ENCODE peak calls at places on chromosomes 16 and 17, in nine cellular contexts. B is HCT116; R is hepatocyte; U is fibroblast of lung; Y is esophagus muscularis mucosa; M is gastrocnemius medialis; D is astrocyte; E is ascending aorta; S is effector memory CD4-positive, alpha-beta T cell. O is an unnamed sample. For H3K36me3, the result is how much of the 10 kb centered on the place peaks cover.

GRCh38 chr17:76487451-76488192 is 13.6 kb downstream of the RHBDF2 start:
- DNase-seq in B (no peak), R (no peak), U (no peak), Y (no peak), M (no peak), D (no peak), E (no peak), S (no peak), O (no peak)

GRCh38 chr16:67277999-67278772 is 1.1 kb upstream of the PLEKHG4 start:
- DNase-seq in B (no peak), R (peak), U (peak), Y (no peak), M (no peak), D (peak), E (peak), S (no peak), O (peak)

GRCh38 chr16:66878067-66878466 is 2.2 kb upstream of the PDP2 start:
- DNase-seq in B (no peak), R (no peak), U (peak), Y (no peak), M (no peak), D (peak), E (no peak), S (no peak), O (no peak)

GRCh38 chr17:75908201-75908600 is 3.5 kb upstream of the MRPL38 start:
- DNase-seq in B (no peak), R (no peak), U (peak), Y (no peak), M (no peak), D (no peak), E (no peak), S (no peak), O (no peak)

GRCh38 chr16:71288890-71289731 is at the start of gene CMTR2:
- DNase-seq in B (peak), R (peak), U (peak), Y (peak), M (peak), D (peak), E (peak), S (peak), O (peak)

GRCh38 chr17:45433136-45433535 is 466 bp upstream of the ARHGAP27 start:
- DNase-seq in B (no peak), R (no peak), U (no peak), Y (no peak), M (no peak), D (no peak), E (no peak), S (no peak), O (no peak)

GRCh38 chr16:57041182-57042156 is 50.9 kb upstream of the CPNE2 start:
- DNase-seq in B (no peak), R (no peak), U (peak), Y (no peak), M (no peak), D (no peak), E (no peak), S (peak), O (no peak)

GRCh38 chr17:50763716-50764450 is 3.4 kb downstream of the ANKRD40CL start:
- DNase-seq in B (no peak), R (peak), U (no peak), Y (peak), M (no peak), D (no peak), E (no peak), S (no peak), O (no peak)

GRCh38 chr17:40629850-40630249 is 17.8 kb downstream of the SMARCE1 start:
- DNase-seq in B (no peak), R (no peak), U (no peak), Y (no peak), M (no peak), D (no peak), E (no peak), S (no peak), O (no peak)
- H3K36me3 ChIP-seq in B (under half), R (under half), U (under half), Y (half or more), M (half or more), D (half or more), E (half or more), S (half or more), O (half or more)

GRCh38 chr17:61205406-61205805 is 194.2 kb upstream of the TBX2 start:
- DNase-seq in B (no peak), R (no peak), U (no peak), Y (no peak), M (no peak), D (no peak), E (no peak), S (no peak), O (no peak)

GRCh38 chr17:61203765-61204164 is 195.9 kb upstream of the TBX2 start:
- DNase-seq in B (no peak), R (no peak), U (no peak), Y (no peak), M (no peak), D (no peak), E (no peak), S (no peak), O (no peak)

GRCh38 chr17:61202564-61202963 is 197.1 kb upstream of the TBX2 start:
- DNase-seq in B (no peak), R (no peak), U (peak), Y (no peak), M (no peak), D (peak), E (no peak), S (no peak), O (no peak)

GRCh38 chr17:61205931-61206330 is 193.7 kb upstream of the TBX2 start:
- DNase-seq in B (no peak), R (no peak), U (peak), Y (no peak), M (no peak), D (peak), E (no peak), S (no peak), O (no peak)

DNA sequence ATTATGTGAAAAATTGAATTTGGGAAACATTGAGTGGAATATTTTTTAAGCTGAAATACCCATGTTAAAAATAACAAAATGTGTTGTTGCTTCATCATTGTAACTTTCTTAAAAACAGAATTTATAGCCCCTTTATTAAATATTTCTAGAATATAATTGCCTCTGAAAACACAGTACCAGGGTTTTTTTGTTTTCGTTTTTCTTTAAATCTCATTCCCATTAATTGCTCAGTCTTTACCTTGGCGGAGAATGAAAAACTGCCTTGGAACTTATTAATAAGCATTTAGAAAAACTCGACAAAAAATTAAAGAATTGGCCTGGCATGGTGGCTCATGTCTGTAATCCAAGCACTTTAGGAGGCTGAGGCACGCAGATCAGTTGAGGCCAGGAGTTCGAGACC is 195.2 kb upstream of the TBX2 start:
- DNase-seq in B (no peak), R (no peak), U (no peak), Y (no peak), M (no peak), D (no peak), E (no peak), S (no peak), O (no peak)
- H3K27ac ChIP-seq in B (no peak), R (peak), U (peak), Y (peak), M (peak), D (no peak), E (peak), S (no peak), O (peak)

GRCh38 chr17:36600477-36600876 is 906 bp upstream of the MRM1 start:
- DNase-seq in B (no peak), R (no peak), U (no peak), Y (no peak), M (no peak), D (no peak), E (no peak), S (no peak), O (no peak)
- H3K4me3 ChIP-seq in B (peak), R (no peak), U (peak), Y (peak), M (no peak), D (no peak), E (peak), S (no peak), O (peak)

GRCh38 chr17:82240506-82241182 is 11.8 kb downstream of the SLC16A3 start:
- DNase-seq in B (no peak), R (no peak), U (no peak), Y (no peak), M (no peak), D (no peak), E (no peak), S (no peak), O (no peak)

GRCh38 chr17:82242698-82242976 is 13.8 kb downstream of the SLC16A3 start:
- DNase-seq in B (no peak), R (no peak), U (no peak), Y (no peak), M (peak), D (no peak), E (no peak), S (no peak), O (no peak)

GRCh38 chr17:82239926-82240505 is 11.2 kb downstream of the SLC16A3 start:
- DNase-seq in B (no peak), R (no peak), U (no peak), Y (no peak), M (peak), D (no peak), E (no peak), S (no peak), O (no peak)

GRCh38 chr17:82241926-82242697 is 13.3 kb downstream of the SLC16A3 start:
- DNase-seq in B (no peak), R (no peak), U (peak), Y (no peak), M (peak), D (no peak), E (no peak), S (no peak), O (no peak)

DNA sequence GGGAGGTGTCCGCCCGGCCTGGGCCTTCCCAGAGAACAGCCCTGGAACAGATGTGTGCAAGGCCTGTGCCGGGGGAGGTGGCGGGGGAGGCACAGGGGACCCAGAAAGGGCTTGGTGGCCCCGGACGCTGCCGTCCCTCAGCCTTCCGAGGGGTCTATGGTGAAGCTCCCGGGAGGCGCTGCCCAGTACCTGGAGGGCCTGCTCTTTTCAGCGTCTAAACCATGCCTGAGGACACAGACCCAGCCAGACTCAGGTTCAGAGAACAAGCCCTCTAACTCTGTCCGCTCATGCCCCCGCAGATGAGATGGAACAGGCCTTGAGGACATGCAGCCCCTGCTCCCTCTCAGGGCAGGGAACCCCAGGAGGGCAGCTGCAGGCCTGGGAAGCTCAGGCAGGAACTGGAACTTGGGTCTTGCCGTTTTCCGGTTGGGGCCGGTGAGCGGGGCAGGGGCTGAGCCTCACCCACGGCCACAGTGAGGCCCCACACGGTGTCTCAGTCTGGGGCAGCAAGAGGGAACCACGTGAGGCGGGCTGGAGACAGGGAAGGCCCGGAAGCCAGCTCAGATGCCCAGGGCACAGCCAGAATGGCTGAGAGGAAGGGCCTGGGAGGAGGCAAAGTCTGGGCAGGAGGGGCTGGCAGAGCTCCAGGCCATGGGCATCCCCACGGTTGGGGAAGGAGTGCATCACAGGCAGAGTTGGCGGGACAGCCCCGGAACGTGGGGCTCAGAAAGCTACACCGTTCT is 12.5 kb downstream of the SLC16A3 start:
- DNase-seq in B (no peak), R (no peak), U (peak), Y (peak), M (peak), D (peak), E (peak), S (no peak), O (peak)
- H3K36me3 ChIP-seq in B (half or more), R (under half), U (half or more), Y (under half), M (under half), D (under half), E (half or more), S (under half), O (half or more)

GRCh38 chr16:87461466-87461975 is 31.3 kb downstream of the ZCCHC14 start:
- DNase-seq in B (peak), R (peak), U (peak), Y (peak), M (peak), D (peak), E (peak), S (no peak), O (peak)

GRCh38 chr16:87465306-87465705 is 27.5 kb downstream of the ZCCHC14 start:
- DNase-seq in B (no peak), R (peak), U (peak), Y (peak), M (peak), D (peak), E (peak), S (no peak), O (peak)

GRCh38 chr16:87466975-87467501 is 25.8 kb downstream of the ZCCHC14 start:
- DNase-seq in B (no peak), R (no peak), U (no peak), Y (no peak), M (no peak), D (no peak), E (no peak), S (no peak), O (no peak)

GRCh38 chr16:87464691-87465300 is 28.0 kb downstream of the ZCCHC14 start:
- DNase-seq in B (no peak), R (peak), U (peak), Y (peak), M (peak), D (peak), E (peak), S (no peak), O (peak)

GRCh38 chr16:87463722-87464690 is 28.8 kb downstream of the ZCCHC14 start:
- DNase-seq in B (no peak), R (peak), U (peak), Y (no peak), M (no peak), D (peak), E (peak), S (no peak), O (no peak)
- H3K27ac ChIP-seq in B (no peak), R (peak), U (peak), Y (peak), M (peak), D (peak), E (peak), S (no peak), O (peak)

GRCh38 chr16:88014954-88015805 is 63.9 kb downstream of the BANP start:
- DNase-seq in B (no peak), R (no peak), U (no peak), Y (no peak), M (no peak), D (no peak), E (no peak), S (no peak), O (peak)

GRCh38 chr16:88015806-88016140 is 64.5 kb downstream of the BANP start:
- DNase-seq in B (no peak), R (no peak), U (no peak), Y (no peak), M (no peak), D (no peak), E (no peak), S (no peak), O (no peak)

GRCh38 chr16:88013091-88013609 is 61.9 kb downstream of the BANP start:
- DNase-seq in B (no peak), R (no peak), U (peak), Y (no peak), M (no peak), D (no peak), E (no peak), S (no peak), O (no peak)

GRCh38 chr16:88013766-88014165 is 62.5 kb downstream of the BANP start:
- DNase-seq in B (no peak), R (no peak), U (no peak), Y (no peak), M (no peak), D (no peak), E (no peak), S (no peak), O (no peak)

DNA sequence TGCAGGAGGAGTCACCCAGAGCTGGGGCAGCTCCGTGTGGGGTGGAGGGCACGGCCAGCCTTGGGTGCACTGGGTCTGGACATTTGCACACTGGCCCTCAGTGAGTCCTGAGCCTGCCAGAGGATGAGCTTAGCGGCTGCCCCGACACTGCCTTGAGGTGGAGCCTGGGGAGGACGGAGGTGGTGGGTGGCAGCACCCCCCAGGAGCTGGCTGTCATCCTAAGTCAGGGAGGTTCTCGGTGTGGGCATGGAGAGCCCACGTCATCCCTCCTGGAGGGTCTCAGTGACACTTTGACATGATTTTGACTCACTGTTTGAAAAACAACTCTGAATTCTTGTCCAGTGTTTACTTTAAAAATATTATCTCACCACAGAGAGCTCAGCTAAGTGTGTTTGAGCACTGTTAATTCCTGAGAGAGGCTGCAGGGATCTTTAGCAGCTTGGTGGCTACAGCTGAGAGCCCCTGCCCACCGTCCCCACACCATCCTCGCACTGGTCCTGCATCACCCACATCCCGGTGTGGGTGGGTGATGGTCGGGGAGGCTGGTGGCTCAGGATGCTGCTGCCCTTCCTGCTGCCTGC is 63.1 kb downstream of the BANP start:
- DNase-seq in B (no peak), R (no peak), U (peak), Y (no peak), M (no peak), D (peak), E (no peak), S (no peak), O (peak)
- H3K4me3 ChIP-seq in B (no peak), R (no peak), U (no peak), Y (no peak), M (no peak), D (no peak), E (no peak), S (no peak), O (no peak)